ENCODE peak calls at places on chromosomes 3 and 15, in eight cellular contexts. P is foreskin fibroblast; C is endothelial cell; A is NCI-H510A treated with DMSO at 0.1 percent for 48 hours; I is NT2/D1; O is activated CD4-positive, alpha-beta T cell treated with anti-CD3 and anti-CD28 coated beads, Interleukin-2, amount 50 U/mL, for 1 hour; R is Caki2; W is brain pericyte. D is an unnamed sample.

GRCh38 chr15:100284701-100285100 is 57.1 kb downstream of the ADAMTS17 start:
- DNase-seq in P (no peak), C (no peak), A (no peak), I (no peak), O (no peak), R (no peak), W (no peak), D (no peak)

GRCh38 chr3:128317101-128317697 is 149.5 kb downstream of the DNAJB8 start:
- DNase-seq in P (peak), C (no peak), A (no peak), I (no peak), O (no peak), R (no peak), W (no peak), D (no peak)

GRCh38 chr3:38986901-38987300 is 64.8 kb downstream of the SCN11A start:
- DNase-seq in P (peak), C (no peak), A (no peak), I (no peak), O (no peak), R (no peak), W (no peak), D (no peak)

GRCh38 chr3:120153294-120153693 is 59.0 kb upstream of the GSK3B start:
- DNase-seq in P (peak), C (no peak), A (no peak), I (no peak), O (no peak), R (peak), W (no peak), D (peak)

GRCh38 chr3:143363276-143363675 is 243.7 kb downstream of the CHST2 start:
- DNase-seq in P (peak), C (no peak), A (no peak), I (no peak), O (no peak), R (no peak), W (peak), D (no peak)

GRCh38 chr3:45793482-45794176 is 2.7 kb downstream of the SLC6A20 start:
- DNase-seq in P (no peak), C (no peak), A (no peak), I (no peak), O (no peak), R (no peak), W (no peak), D (no peak)

GRCh38 chr3:36707623-36708409 is 56.5 kb downstream of the DCLK3 start:
- DNase-seq in P (peak), C (no peak), A (no peak), I (no peak), O (no peak), R (peak), W (no peak), D (peak)

GRCh38 chr3:79361748-79362378 is 405.9 kb downstream of the ROBO1 start:
- DNase-seq in P (peak), C (no peak), A (peak), I (no peak), O (no peak), R (no peak), W (peak), D (peak)

GRCh38 chr15:67915374-67916050 is 75.7 kb upstream of the RNU6-1 start:
- DNase-seq in P (peak), C (no peak), A (peak), I (no peak), O (no peak), R (peak), W (no peak), D (peak)

GRCh38 chr3:138971766-138972320 is 24.8 kb downstream of the FOXL2NB start:
- DNase-seq in P (no peak), C (no peak), A (no peak), I (no peak), O (no peak), R (no peak), W (no peak), D (no peak)

GRCh38 chr3:108091498-108092259 is 848 bp upstream of the CD47 start:
- DNase-seq in P (no peak), C (no peak), A (peak), I (no peak), O (peak), R (peak), W (no peak), D (no peak)

GRCh38 chr15:41207687-41208448 is 22.7 kb downstream of the EXD1 start:
- DNase-seq in P (peak), C (no peak), A (no peak), I (no peak), O (no peak), R (peak), W (no peak), D (peak)

GRCh38 chr15:74787251-74788041 is 5.6 kb downstream of the CSK start:
- DNase-seq in P (peak), C (peak), A (peak), I (no peak), O (peak), R (no peak), W (peak), D (peak)

GRCh38 chr3:134406331-134407246 is 32.3 kb upstream of the AMOTL2 start:
- DNase-seq in P (peak), C (peak), A (peak), I (peak), O (no peak), R (no peak), W (no peak), D (no peak)

GRCh38 chr3:194344012-194344411 is 7.1 kb downstream of the CPN2 start:
- DNase-seq in P (peak), C (peak), A (peak), I (peak), O (peak), R (peak), W (no peak), D (peak)

GRCh38 chr15:71532994-71533393 is 277.4 kb upstream of the NR2E3 start:
- DNase-seq in P (peak), C (peak), A (peak), I (peak), O (no peak), R (peak), W (no peak), D (peak)

GRCh38 chr15:89820651-89821611 is 6.3 kb upstream of the ANPEP start:
- DNase-seq in P (peak), C (no peak), A (no peak), I (no peak), O (no peak), R (no peak), W (no peak), D (peak)

GRCh38 chr3:132593950-132594328 is 3.1 kb upstream of the ACKR4 start:
- DNase-seq in P (peak), C (no peak), A (no peak), I (no peak), O (no peak), R (no peak), W (peak), D (peak)

GRCh38 chr15:91603681-91604080 is 249.8 kb upstream of the SLCO3A1 start:
- DNase-seq in P (no peak), C (no peak), A (no peak), I (no peak), O (no peak), R (no peak), W (no peak), D (peak)

GRCh38 chr15:31483924-31484368 is 157.3 kb downstream of the KLF13 start:
- DNase-seq in P (no peak), C (no peak), A (no peak), I (no peak), O (peak), R (no peak), W (no peak), D (no peak)

GRCh38 chr3:101890716-101891115 is 41.4 kb downstream of the NFKBIZ start:
- DNase-seq in P (peak), C (no peak), A (no peak), I (no peak), O (no peak), R (no peak), W (no peak), D (peak)

GRCh38 chr3:53146319-53146868 is 14.6 kb upstream of the PRKCD start:
- DNase-seq in P (no peak), C (no peak), A (no peak), I (no peak), O (no peak), R (no peak), W (no peak), D (no peak)

GRCh38 chr3:184345678-184346144 is 8.3 kb downstream of the FAM131A start:
- DNase-seq in P (peak), C (peak), A (peak), I (peak), O (no peak), R (peak), W (no peak), D (peak)

GRCh38 chr15:27074179-27074578 is 103.2 kb downstream of the GABRG3 start:
- DNase-seq in P (no peak), C (no peak), A (no peak), I (no peak), O (no peak), R (no peak), W (no peak), D (no peak)

GRCh38 chr3:21326704-21327103 is 424.3 kb downstream of the ZNF385D start:
- DNase-seq in P (peak), C (no peak), A (no peak), I (no peak), O (no peak), R (no peak), W (no peak), D (peak)

GRCh38 chr3:8278448-8278847 is 223.2 kb upstream of the LMCD1 start:
- DNase-seq in P (no peak), C (no peak), A (no peak), I (no peak), O (no peak), R (no peak), W (no peak), D (no peak)

GRCh38 chr15:25936004-25936403 is 72.9 kb upstream of the ATP10A start:
- DNase-seq in P (no peak), C (no peak), A (no peak), I (no peak), O (no peak), R (no peak), W (no peak), D (no peak)

GRCh38 chr3:171228228-171228627 is 201.7 kb upstream of the SLC2A2 start:
- DNase-seq in P (no peak), C (no peak), A (peak), I (no peak), O (no peak), R (no peak), W (peak), D (no peak)

GRCh38 chr15:53296603-53297002 is 462.9 kb downstream of the WDR72 start:
- DNase-seq in P (no peak), C (no peak), A (no peak), I (no peak), O (no peak), R (no peak), W (no peak), D (no peak)

GRCh38 chr3:73383470-73384049 is 241.2 kb downstream of the PDZRN3 start:
- DNase-seq in P (no peak), C (no peak), A (no peak), I (no peak), O (no peak), R (no peak), W (no peak), D (no peak)

GRCh38 chr3:59820352-59820934 is 770.6 kb upstream of the CFAP20DC start:
- DNase-seq in P (peak), C (no peak), A (no peak), I (no peak), O (no peak), R (no peak), W (no peak), D (peak)

GRCh38 chr3:164806188-164806587 is 272.1 kb downstream of the SI start:
- DNase-seq in P (no peak), C (no peak), A (peak), I (no peak), O (no peak), R (no peak), W (no peak), D (no peak)

GRCh38 chr3:32472716-32473115 is 29.9 kb downstream of the CMTM6 start:
- DNase-seq in P (peak), C (no peak), A (no peak), I (no peak), O (no peak), R (no peak), W (no peak), D (no peak)

GRCh38 chr3:58994746-58995330 is 55.0 kb downstream of the CFAP20DC start:
- DNase-seq in P (peak), C (peak), A (peak), I (peak), O (peak), R (peak), W (no peak), D (peak)

GRCh38 chr3:128603811-128604447 is 46.7 kb downstream of the RPN1 start:
- DNase-seq in P (no peak), C (no peak), A (no peak), I (no peak), O (no peak), R (no peak), W (no peak), D (no peak)

GRCh38 chr15:70726753-70727152 is 36.6 kb downstream of the UACA start:
- DNase-seq in P (no peak), C (no peak), A (no peak), I (no peak), O (no peak), R (no peak), W (no peak), D (peak)